ENCODE peak calls at places on chromosomes 13 and 19, in five cellular contexts. B is cardiac muscle cell; Z is heart left ventricle; J is LNCaP clone FGC; S is CD8-positive, alpha-beta T cell. M is an unnamed sample.

GRCh38 chr13:20570540-20570939 is 3.6 kb downstream of the IFT88 start:
- DNase-seq in B (no peak), Z (no peak), J (no peak), S (no peak), M (no peak)

GRCh38 chr19:18593367-18594095 is 4.9 kb downstream of the REX1BD start:
- DNase-seq in B (no peak), Z (no peak), J (no peak), S (no peak), M (no peak)

GRCh38 chr13:113205428-113205931 is 3.0 kb downstream of the PCID2 start:
- DNase-seq in B (no peak), Z (no peak), J (no peak), S (no peak), M (no peak)

GRCh38 chr19:36916991-36917390 is 859 bp downstream of the ZNF568 start:
- DNase-seq in B (peak; percentile 6), Z (no peak), J (peak; percentile 45), S (no peak), M (peak; percentile 7)

GRCh38 chr13:99269627-99270252 is 11.6 kb upstream of the GPR18 start:
- DNase-seq in B (peak; percentile 49), Z (no peak), J (no peak), S (no peak), M (peak; percentile 22)

GRCh38 chr13:35729926-35730627 is 253.6 kb upstream of the MAB21L1 start:
- DNase-seq in B (no peak), Z (peak; percentile 86), J (no peak), S (no peak), M (no peak)

GRCh38 chr13:111893071-111893606 is 173.8 kb upstream of the SOX1 start:
- DNase-seq in B (peak; percentile 81), Z (no peak), J (no peak), S (no peak), M (no peak)

GRCh38 chr19:3360494-3361383 is 5.6 kb upstream of the NFIC start:
- DNase-seq in B (peak; percentile 56), Z (peak; percentile 90), J (no peak), S (peak; percentile 74), M (no peak)

GRCh38 chr13:42660367-42660965 is 86.5 kb downstream of the TNFSF11 start:
- DNase-seq in B (no peak), Z (no peak), J (peak; percentile 32), S (no peak), M (no peak)

GRCh38 chr13:66365101-66365500 is 865.0 kb downstream of the PCDH9 start:
- DNase-seq in B (no peak), Z (no peak), J (no peak), S (no peak), M (no peak)

GRCh38 chr19:13055213-13056051 is 47.2 kb downstream of the LYL1 start:
- DNase-seq in B (no peak), Z (peak; percentile 88), J (no peak), S (no peak), M (peak; percentile 90)

GRCh38 chr19:29311391-29311790 is 98.4 kb upstream of the UQCRFS1 start:
- DNase-seq in B (no peak), Z (no peak), J (no peak), S (no peak), M (no peak)

GRCh38 chr19:17950310-17951150 is 16.4 kb upstream of the KCNN1 start:
- DNase-seq in B (peak; percentile 51), Z (no peak), J (no peak), S (peak; percentile 50), M (no peak)

GRCh38 chr19:3543150-3544053 is 4.4 kb downstream of the TEKTIP1 start:
- DNase-seq in B (no peak), Z (no peak), J (no peak), S (no peak), M (no peak)

GRCh38 chr13:66362485-66362884 is 867.7 kb downstream of the PCDH9 start:
- DNase-seq in B (no peak), Z (no peak), J (no peak), S (no peak), M (no peak)

GRCh38 chr13:40271931-40272775 is 394.3 kb downstream of the FOXO1 start:
- DNase-seq in B (no peak), Z (no peak), J (peak; percentile 4), S (peak; percentile 56), M (peak; percentile 83)

GRCh38 chr13:77230560-77230959 is 96.3 kb downstream of the MYCBP2 start:
- DNase-seq in B (no peak), Z (no peak), J (no peak), S (no peak), M (no peak)

GRCh38 chr19:30407310-30407709 is 35.1 kb downstream of the ZNF536 start:
- DNase-seq in B (no peak), Z (no peak), J (no peak), S (no peak), M (no peak)

GRCh38 chr19:30402790-30403189 is 30.6 kb downstream of the ZNF536 start:
- DNase-seq in B (no peak), Z (no peak), J (no peak), S (no peak), M (no peak)

GRCh38 chr19:30408734-30409301 is 36.6 kb downstream of the ZNF536 start:
- DNase-seq in B (no peak), Z (no peak), J (no peak), S (no peak), M (no peak)

GRCh38 chr19:30403583-30403982 is 31.4 kb downstream of the ZNF536 start:
- DNase-seq in B (no peak), Z (no peak), J (no peak), S (no peak), M (no peak)

DNA sequence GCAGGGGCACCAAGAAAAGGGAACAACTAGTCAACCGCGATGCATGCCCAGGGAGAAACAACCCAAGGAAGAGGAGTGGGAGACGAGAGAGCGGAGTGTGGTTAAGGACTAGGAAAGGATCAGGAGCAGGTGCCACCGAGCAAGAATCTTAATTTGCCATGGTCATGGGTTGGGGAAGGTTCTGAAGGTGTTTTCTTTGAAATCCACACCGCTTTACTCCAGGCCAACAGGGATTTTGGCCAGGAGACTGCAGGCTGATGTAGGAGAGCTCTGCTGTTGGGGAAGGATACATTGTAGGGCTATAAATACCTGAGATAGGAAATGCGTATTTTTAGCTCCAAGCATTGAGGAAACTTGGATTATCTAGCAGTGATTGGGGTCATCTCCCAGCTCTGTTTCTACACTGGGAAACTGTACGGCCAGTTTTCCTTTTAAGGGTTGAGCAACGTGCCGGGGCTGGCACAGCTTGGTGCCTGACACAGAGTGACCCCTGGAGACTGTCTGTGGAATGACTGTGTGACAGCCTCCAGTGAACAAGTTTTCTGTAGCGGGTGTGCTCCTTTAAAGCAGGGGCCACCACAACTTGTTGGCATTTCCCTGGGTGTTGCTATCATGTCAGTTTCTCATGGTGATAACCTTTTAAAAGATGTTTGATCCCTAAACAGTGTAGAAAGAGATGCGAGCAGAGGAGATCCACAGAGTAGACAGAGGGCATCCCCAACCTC is 34.2 kb downstream of the ZNF536 start:
- DNase-seq in B (peak; percentile 70), Z (no peak), J (peak; percentile 1), S (no peak), M (no peak)
- TF ChIP-seq CTCF in B (no peak), Z (peak; percentile 51), J (peak; percentile 89), S (no peak), M (peak; percentile 36)

DNA sequence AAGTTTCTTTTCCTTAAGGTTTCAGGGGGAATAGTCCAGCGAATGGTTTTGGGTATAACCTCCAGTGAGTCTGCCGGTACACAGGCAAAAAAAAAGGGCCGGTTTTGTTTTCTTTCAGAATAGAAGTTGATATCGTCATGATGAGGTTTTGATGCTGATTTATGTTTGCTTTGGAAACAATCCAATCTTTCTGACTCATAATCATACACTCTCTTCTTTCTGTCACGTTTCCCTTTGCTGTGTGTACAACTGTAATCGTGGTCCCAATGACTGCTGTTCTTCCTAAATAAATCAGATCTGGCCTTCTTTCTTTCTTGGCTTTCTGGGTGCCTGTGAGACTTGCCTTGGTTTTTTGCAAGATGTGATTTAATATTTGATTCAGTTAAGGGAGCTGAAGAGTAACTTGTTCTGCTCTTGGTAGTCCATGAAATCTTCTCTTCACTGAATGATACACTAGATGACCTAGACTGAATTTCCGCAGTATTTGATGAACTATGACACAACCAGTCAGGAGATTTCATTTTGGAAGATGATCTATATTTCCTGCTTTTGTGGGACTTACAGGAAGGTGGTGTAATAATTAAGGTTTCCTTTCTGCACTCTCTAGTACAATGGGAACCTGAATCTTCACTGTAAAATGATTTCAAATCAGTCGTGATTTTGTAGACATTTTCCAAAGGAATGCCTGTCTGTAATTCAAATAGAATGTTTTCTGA is 34.9 kb upstream of the METTL21C start:
- DNase-seq in B (no peak), Z (no peak), J (peak; percentile 7), S (no peak), M (peak; percentile 39)
- H3K4me3 ChIP-seq in B (no peak overlapping the region), Z (no peak overlapping the region), J (no peak overlapping the region), S (no peak overlapping the region), M (no peak overlapping the region)

GRCh38 chr19:48920949-48921348 is 12.6 kb upstream of the DHDH start:
- DNase-seq in B (no peak), Z (no peak), J (no peak), S (no peak), M (no peak)
- TF ChIP-seq CTCF in B (no peak), Z (no peak), J (no peak), S (no peak), M (no peak)

DNA sequence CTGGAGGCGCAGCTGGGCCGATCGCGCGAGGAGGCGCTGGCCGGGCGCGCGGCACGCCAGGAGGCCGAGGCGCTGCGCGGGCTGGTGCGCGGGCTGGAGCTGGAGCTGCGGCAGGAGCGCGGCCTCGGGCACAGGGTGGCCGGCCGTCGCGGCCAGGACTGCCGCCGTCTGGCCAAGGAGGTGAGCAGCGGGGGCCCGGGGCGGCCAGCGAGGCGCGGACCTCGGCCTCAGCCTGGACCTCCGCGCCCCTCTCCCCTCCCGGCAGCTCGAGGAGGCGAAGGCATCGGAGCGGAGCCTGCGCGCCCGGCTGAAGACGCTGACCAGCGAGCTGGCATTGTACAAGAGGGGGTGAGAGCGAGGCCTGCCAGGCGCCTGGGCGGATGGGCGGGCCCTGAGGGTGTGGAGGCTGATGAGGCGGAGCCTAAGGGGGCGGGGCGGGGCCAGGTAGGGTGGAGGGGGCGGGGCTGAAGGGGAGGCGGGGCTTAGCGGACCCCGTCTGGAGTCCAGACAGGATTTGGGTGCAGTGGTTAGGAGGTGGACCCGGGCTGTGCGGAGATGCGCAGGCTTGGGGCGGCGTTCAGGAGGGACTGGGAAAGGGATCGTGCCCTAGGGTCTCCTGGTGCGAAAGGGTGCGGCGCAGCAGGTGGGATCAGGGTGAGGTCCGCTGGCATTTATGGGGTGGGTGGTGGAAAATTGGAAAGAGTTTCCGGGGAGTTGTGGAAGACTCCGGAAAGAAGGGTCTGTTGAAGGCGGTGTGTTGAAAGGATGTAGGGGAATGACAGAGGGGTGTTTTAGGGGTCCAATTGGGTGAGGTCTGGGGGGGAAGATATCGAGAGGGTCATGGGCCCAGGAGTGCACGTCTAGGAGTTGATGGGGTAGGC is 7.5 kb downstream of the PGLYRP1 start:
- DNase-seq in B (peak; percentile 77), Z (peak; percentile 84), J (no peak), S (peak; percentile 68), M (no peak)
- H3K4me3 ChIP-seq in B (peak overlapping the region; percentile 23), Z (peak overlapping the region; percentile 82), J (no peak overlapping the region), S (peak overlapping the region; percentile 93), M (peak overlapping the region; percentile 33)

M was measured in retinal pigment epithelial cell.